ENCODE peak calls at places on chromosomes 5 and 9, in four cellular contexts. L is CD8-positive, alpha-beta T cell; I is right cardiac atrium; N is neuronal stem cell. X is an unnamed sample.
A peak's percentile ranks its signal among the peaks of the same experiment; 100 is the strongest.

GRCh38 chr5:40734986-40735385 is 20.8 kb downstream of the TTC33 start:
- DNase-seq in L (no peak), I (no peak), N (no peak), X (no peak)

GRCh38 chr9:120583958-120584369 is 4.0 kb upstream of the CDK5RAP2 start:
- DNase-seq in L (peak; percentile 50), I (peak; percentile 27), N (no peak), X (no peak)

GRCh38 chr5:177310757-177311173 is 933 bp downstream of the MXD3 start:
- DNase-seq in L (no peak), I (no peak), N (no peak), X (no peak)

GRCh38 chr5:55982957-55983381 is 11.8 kb downstream of the IL6ST start:
- DNase-seq in L (peak; percentile 47), I (no peak), N (no peak), X (no peak)

GRCh38 chr5:174245506-174245905 is 200.0 kb downstream of the NSG2 start:
- DNase-seq in L (no peak), I (no peak), N (no peak), X (no peak)

GRCh38 chr9:136225748-136226679 is 19.6 kb downstream of the QSOX2 start:
- DNase-seq in L (peak; percentile 56), I (peak; percentile 50), N (peak; percentile 60), X (peak; percentile 67)

GRCh38 chr9:93116049-93116961 is 17.7 kb downstream of the NINJ1 start:
- DNase-seq in L (peak; percentile 3), I (peak; percentile 73), N (no peak), X (peak; percentile 91)

GRCh38 chr5:178483620-178484019 is 106.6 kb downstream of the COL23A1 start:
- DNase-seq in L (peak; percentile 76), I (no peak), N (no peak), X (peak; percentile 74)

GRCh38 chr5:173458819-173459218 is 130.6 kb upstream of the STC2 start:
- DNase-seq in L (no peak), I (no peak), N (no peak), X (no peak)

GRCh38 chr5:10533218-10533617 is 30.7 kb upstream of the ANKRD33B start:
- DNase-seq in L (no peak), I (peak; percentile 31), N (no peak), X (no peak)

GRCh38 chr5:92544042-92544441 is 1037.0 kb downstream of the NR2F1-AS1 start:
- DNase-seq in L (no peak), I (no peak), N (no peak), X (no peak)

GRCh38 chr9:114413909-114414308 is 26.1 kb upstream of the AKNA start:
- DNase-seq in L (no peak), I (no peak), N (no peak), X (no peak)

GRCh38 chr5:127213231-127213630 is 77.4 kb upstream of the MEGF10 start:
- DNase-seq in L (no peak), I (no peak), N (no peak), X (no peak)

GRCh38 chr5:74326571-74327338 is 313.8 kb downstream of the ENC1 start:
- DNase-seq in L (peak; percentile 56), I (no peak), N (no peak), X (no peak)

GRCh38 chr9:123338710-123339665 is 17.0 kb upstream of the CRB2 start:
- DNase-seq in L (peak; percentile 65), I (no peak), N (no peak), X (peak; percentile 62)

GRCh38 chr9:98021306-98022040 is 35.1 kb upstream of the NANS start:
- DNase-seq in L (no peak), I (peak; percentile 29), N (no peak), X (no peak)

GRCh38 chr9:125421156-125421555 is 159.5 kb downstream of the GAPVD1 start:
- DNase-seq in L (no peak), I (no peak), N (no peak), X (no peak)

GRCh38 chr9:93299418-93300174 is 115.7 kb downstream of the WNK2 start:
- DNase-seq in L (no peak), I (no peak), N (no peak), X (no peak)

GRCh38 chr5:135707302-135707701 is 127.2 kb upstream of the SLC25A48 start:
- DNase-seq in L (no peak), I (no peak), N (no peak), X (no peak)

GRCh38 chr5:83494666-83495065 is 23.1 kb downstream of the VCAN start:
- DNase-seq in L (no peak), I (no peak), N (no peak), X (no peak)

GRCh38 chr9:72309366-72310133 is 55.5 kb downstream of the ZFAND5 start:
- DNase-seq in L (no peak), I (no peak), N (no peak), X (no peak)

GRCh38 chr9:72305102-72305546 is 59.9 kb downstream of the ZFAND5 start:
- DNase-seq in L (no peak), I (peak; percentile 69), N (peak; percentile 26), X (peak; percentile 90)

GRCh38 chr9:72312563-72312962 is 52.4 kb downstream of the ZFAND5 start:
- DNase-seq in L (no peak), I (no peak), N (no peak), X (no peak)

GRCh38 chr9:72304538-72304937 is 60.5 kb downstream of the ZFAND5 start:
- DNase-seq in L (no peak), I (no peak), N (no peak), X (no peak)

DNA sequence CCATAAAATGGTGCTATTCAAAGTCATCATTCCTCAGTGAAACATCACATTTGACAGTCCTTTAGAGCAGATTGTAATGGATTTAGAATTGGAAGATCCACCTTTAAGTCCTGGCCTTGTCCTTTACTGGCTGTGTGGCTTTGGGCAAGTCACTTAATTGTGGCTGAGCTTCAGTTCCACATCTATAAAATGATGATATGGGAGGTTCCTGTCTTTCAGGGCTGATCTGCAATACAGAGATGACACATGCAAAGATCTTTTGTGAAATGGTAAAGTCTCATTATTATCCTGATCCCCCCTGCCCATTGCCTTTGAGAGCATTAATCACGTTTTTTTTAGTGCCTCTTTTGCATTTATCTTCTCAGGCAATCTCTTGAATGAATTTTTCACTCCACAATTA is 58.2 kb downstream of the ZFAND5 start:
- DNase-seq in L (no peak), I (no peak), N (no peak), X (no peak)
- H3K27ac ChIP-seq in L (no peak overlapping the region), I (no peak overlapping the region), N (no peak overlapping the region), X (peak overlapping the region; percentile 81)

GRCh38 chr5:77630246-77631165 is 8.0 kb downstream of the OTP start:
- DNase-seq in L (peak; percentile 35), I (peak; percentile 43), N (no peak), X (peak; percentile 56)

GRCh38 chr5:77631166-77631582 is 7.3 kb downstream of the OTP start:
- DNase-seq in L (no peak), I (no peak), N (no peak), X (no peak)

GRCh38 chr5:77627869-77628674 is 10.4 kb downstream of the OTP start:
- DNase-seq in L (no peak), I (no peak), N (no peak), X (no peak)

GRCh38 chr5:77629553-77630245 is 8.8 kb downstream of the OTP start:
- DNase-seq in L (no peak), I (no peak), N (no peak), X (no peak)

DNA sequence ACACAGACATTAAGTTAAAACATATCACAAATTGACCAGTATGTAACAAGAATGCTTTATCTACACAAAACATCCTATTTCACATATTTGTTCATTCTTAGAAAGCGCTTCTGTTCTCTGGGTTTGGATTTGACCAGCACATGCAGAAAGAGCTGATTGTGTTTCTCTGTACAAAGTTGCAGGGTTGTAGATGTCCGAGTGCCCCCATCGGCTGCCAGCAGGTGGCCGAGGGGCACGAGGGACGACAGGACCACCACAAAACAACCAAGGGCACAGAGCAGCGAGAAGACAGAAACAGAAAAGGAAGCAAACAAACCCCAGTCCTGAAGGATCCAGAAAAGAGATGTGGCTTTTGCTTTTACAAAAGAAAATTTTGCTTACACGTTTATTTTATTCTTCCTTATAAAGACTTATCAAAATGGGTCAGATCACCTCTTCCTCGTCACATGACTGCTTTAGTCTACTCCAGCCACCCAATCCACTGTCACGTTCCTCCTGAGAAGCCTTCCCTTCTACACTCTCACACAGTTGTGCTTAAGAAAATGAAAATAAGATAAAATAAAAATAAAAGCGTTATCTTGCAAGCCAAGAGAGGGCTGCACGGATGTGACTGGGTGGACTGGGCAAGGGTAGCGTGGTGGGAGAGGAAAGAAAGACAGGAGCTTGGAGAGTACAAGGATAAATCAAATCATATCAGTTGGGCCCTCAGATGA is 9.5 kb downstream of the OTP start:
- DNase-seq in L (no peak), I (no peak), N (no peak), X (no peak)
- H3K27me3 ChIP-seq in L (peaks cover 42% of the 10 kb centered on the region), I (no peaks in the 10 kb centered on the region), N (peaks cover 99% of the 10 kb centered on the region), X (peaks cover 95% of the 10 kb centered on the region)

GRCh38 chr5:110738812-110739651 is at the start of gene SLC25A46:
- DNase-seq in L (peak; percentile 91), I (peak; percentile 87), N (peak; percentile 84), X (peak; percentile 91)

GRCh38 chr5:110738503-110738811 is 350 bp upstream of the SLC25A46 start:
- DNase-seq in L (peak; percentile 76), I (no peak), N (no peak), X (no peak)

GRCh38 chr5:110736763-110737162 is 2.0 kb upstream of the SLC25A46 start:
- DNase-seq in L (no peak), I (no peak), N (no peak), X (no peak)

GRCh38 chr5:110735545-110735944 is 3.3 kb upstream of the SLC25A46 start:
- DNase-seq in L (no peak), I (no peak), N (no peak), X (no peak)

DNA sequence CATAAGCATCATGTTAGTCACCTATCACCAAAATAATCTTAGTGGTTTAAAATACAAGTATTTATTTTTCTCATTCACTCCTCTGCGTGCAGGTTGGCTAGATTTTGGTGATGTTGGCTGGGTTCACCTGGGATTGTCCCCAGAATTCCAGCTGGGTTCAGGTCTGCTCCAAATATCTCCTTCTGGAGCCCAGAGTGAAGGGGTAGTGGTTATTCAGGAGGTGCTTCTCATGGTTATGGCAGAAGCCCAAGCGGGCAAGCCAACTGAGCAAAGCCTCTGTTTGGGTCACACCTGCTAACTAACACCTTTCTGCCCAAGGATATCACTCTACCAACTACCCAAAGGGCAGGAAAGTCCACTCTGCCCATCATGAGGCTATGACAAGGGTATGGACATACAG is 4.7 kb upstream of the SLC25A46 start:
- DNase-seq in L (no peak), I (no peak), N (no peak), X (no peak)
- H3K27ac ChIP-seq in L (no peak overlapping the region), I (no peak overlapping the region), N (no peak overlapping the region), X (no peak overlapping the region)

GRCh38 chr5:4182144-4182543 is 586.5 kb downstream of the IRX1 start:
- DNase-seq in L (no peak), I (no peak), N (no peak), X (no peak)
- H3K27me3 ChIP-seq in L (no peaks in the 10 kb centered on the region), I (no peaks in the 10 kb centered on the region), N (no peaks in the 10 kb centered on the region), X (no peaks in the 10 kb centered on the region)

X was measured in lower lobe of right lung.